ENCODE peak calls at places on chromosome 19, in four cellular contexts. One of them, this sample, is unnamed.

GRCh38 chr19:4829001-4829712 is 2.4 kb downstream of the TICAM1 start:
- DNase-seq in transverse colon: peak; percentile 59
- DNase-seq in sigmoid colon: no peak
- DNase-seq in SK-N-SH: no peak
- DNase-seq in this sample: no peak

GRCh38 chr19:35349614-35350521 is 2.2 kb downstream of the FFAR1 start:
- DNase-seq in sigmoid colon: peak; percentile 57
- DNase-seq in transverse colon: no peak
- DNase-seq in SK-N-SH: no peak
- DNase-seq in this sample: peak; percentile 19

GRCh38 chr19:18719541-18719940 is 36.1 kb downstream of the CRTC1 start:
- DNase-seq in sigmoid colon: no peak
- DNase-seq in transverse colon: no peak
- DNase-seq in SK-N-SH: peak; percentile 80
- DNase-seq in this sample: no peak

GRCh38 chr19:3135961-3136683 is at the start of gene GNA15:
- DNase-seq in sigmoid colon: no peak
- DNase-seq in SK-N-SH: no peak
- DNase-seq in transverse colon: peak; percentile 62
- DNase-seq in this sample: no peak

GRCh38 chr19:35860818-35861639 is 4.3 kb downstream of the KIRREL2 start:
- DNase-seq in sigmoid colon: no peak
- DNase-seq in SK-N-SH: no peak
- DNase-seq in transverse colon: no peak
- DNase-seq in this sample: no peak

GRCh38 chr19:19670070-19670551 is 1.5 kb downstream of the ZNF101 start:
- DNase-seq in sigmoid colon: no peak
- DNase-seq in SK-N-SH: no peak
- DNase-seq in transverse colon: no peak
- DNase-seq in this sample: no peak

GRCh38 chr19:37078717-37079032 is 442 bp downstream of the ZNF420 start:
- DNase-seq in SK-N-SH: no peak
- DNase-seq in sigmoid colon: no peak
- DNase-seq in transverse colon: no peak
- DNase-seq in this sample: no peak

GRCh38 chr19:18140473-18140872 is 12.5 kb upstream of the PIK3R2 start:
- DNase-seq in sigmoid colon: no peak
- DNase-seq in transverse colon: no peak
- DNase-seq in SK-N-SH: no peak
- DNase-seq in this sample: no peak

GRCh38 chr19:1251233-1251502 is 2.8 kb downstream of the MIDN start:
- DNase-seq in SK-N-SH: peak; percentile 62
- DNase-seq in sigmoid colon: no peak
- DNase-seq in transverse colon: peak; percentile 82
- DNase-seq in this sample: no peak

GRCh38 chr19:49359851-49360845 is 2.1 kb downstream of the TEAD2 start:
- DNase-seq in SK-N-SH: no peak
- DNase-seq in sigmoid colon: no peak
- DNase-seq in transverse colon: no peak
- DNase-seq in this sample: no peak

GRCh38 chr19:9494096-9494495 is 4.3 kb downstream of the ZNF560 start:
- DNase-seq in sigmoid colon: no peak
- DNase-seq in SK-N-SH: no peak
- DNase-seq in transverse colon: no peak
- DNase-seq in this sample: no peak

GRCh38 chr19:49497047-49497789 is 984 bp downstream of the RPS11 start:
- DNase-seq in transverse colon: peak; percentile 86
- DNase-seq in sigmoid colon: peak; percentile 81
- DNase-seq in SK-N-SH: peak; percentile 68
- DNase-seq in this sample: no peak

GRCh38 chr19:19010551-19010950 is 22.8 kb downstream of the SUGP2 start:
- DNase-seq in SK-N-SH: no peak
- DNase-seq in sigmoid colon: no peak
- DNase-seq in transverse colon: no peak
- DNase-seq in this sample: no peak

GRCh38 chr19:3606174-3606689 is 443 bp downstream of the TBXA2R start:
- DNase-seq in transverse colon: peak; percentile 80
- DNase-seq in sigmoid colon: peak; percentile 75
- DNase-seq in SK-N-SH: peak; percentile 78
- DNase-seq in this sample: peak; percentile 32

GRCh38 chr19:57813919-57814504 is 701 bp downstream of the ZNF552 start:
- DNase-seq in transverse colon: peak; percentile 50
- DNase-seq in SK-N-SH: no peak
- DNase-seq in sigmoid colon: no peak
- DNase-seq in this sample: no peak

GRCh38 chr19:2648099-2648498 is 54.4 kb downstream of the GNG7 start:
- DNase-seq in transverse colon: no peak
- DNase-seq in sigmoid colon: no peak
- DNase-seq in SK-N-SH: no peak
- DNase-seq in this sample: no peak

GRCh38 chr19:35901854-35902661 is at the start of gene HCST:
- DNase-seq in sigmoid colon: no peak
- DNase-seq in transverse colon: peak; percentile 30
- DNase-seq in SK-N-SH: no peak
- DNase-seq in this sample: no peak

GRCh38 chr19:35015576-35016351 is 14.5 kb upstream of the SCN1B start:
- DNase-seq in sigmoid colon: peak; percentile 76
- DNase-seq in transverse colon: no peak
- DNase-seq in SK-N-SH: peak; percentile 23
- DNase-seq in this sample: no peak

GRCh38 chr19:40928859-40929258 is 46.8 kb upstream of the CYP2A7 start:
- DNase-seq in SK-N-SH: no peak
- DNase-seq in transverse colon: no peak
- DNase-seq in sigmoid colon: no peak
- DNase-seq in this sample: no peak

GRCh38 chr19:19514881-19515763 is at the start of gene TSSK6:
- DNase-seq in sigmoid colon: no peak
- DNase-seq in SK-N-SH: no peak
- DNase-seq in transverse colon: no peak
- DNase-seq in this sample: peak; percentile 62

GRCh38 chr19:18507021-18507726 is 14.7 kb downstream of the ELL start:
- DNase-seq in sigmoid colon: no peak
- DNase-seq in SK-N-SH: peak; percentile 57
- DNase-seq in transverse colon: peak; percentile 63
- DNase-seq in this sample: no peak

GRCh38 chr19:28130066-28130511 is 1082.9 kb downstream of the UQCRFS1 start:
- DNase-seq in sigmoid colon: no peak
- DNase-seq in transverse colon: no peak
- DNase-seq in SK-N-SH: no peak
- DNase-seq in this sample: no peak

GRCh38 chr19:11797491-11797890 is 832 bp upstream of the ZNF491 start:
- DNase-seq in transverse colon: peak; percentile 92
- DNase-seq in sigmoid colon: peak; percentile 94
- DNase-seq in SK-N-SH: peak; percentile 86
- DNase-seq in this sample: peak; percentile 91
- H3K4me3 ChIP-seq in transverse colon: peak overlapping the region; percentile 67
- H3K4me3 ChIP-seq in sigmoid colon: no peak overlapping the region
- H3K4me3 ChIP-seq in SK-N-SH: no peak overlapping the region
- H3K4me3 ChIP-seq in this sample: no peak overlapping the region

GRCh38 chr19:8473652-8474476 is 28.6 kb downstream of the PRAM1 start:
- DNase-seq in sigmoid colon: no peak
- DNase-seq in SK-N-SH: no peak
- DNase-seq in transverse colon: no peak
- DNase-seq in this sample: no peak
- TF ChIP-seq EP300 in sigmoid colon: no peak
- TF ChIP-seq EP300 in SK-N-SH: no peak
- TF ChIP-seq EP300 in transverse colon: no peak
- TF ChIP-seq EP300 in this sample: no peak

DNA sequence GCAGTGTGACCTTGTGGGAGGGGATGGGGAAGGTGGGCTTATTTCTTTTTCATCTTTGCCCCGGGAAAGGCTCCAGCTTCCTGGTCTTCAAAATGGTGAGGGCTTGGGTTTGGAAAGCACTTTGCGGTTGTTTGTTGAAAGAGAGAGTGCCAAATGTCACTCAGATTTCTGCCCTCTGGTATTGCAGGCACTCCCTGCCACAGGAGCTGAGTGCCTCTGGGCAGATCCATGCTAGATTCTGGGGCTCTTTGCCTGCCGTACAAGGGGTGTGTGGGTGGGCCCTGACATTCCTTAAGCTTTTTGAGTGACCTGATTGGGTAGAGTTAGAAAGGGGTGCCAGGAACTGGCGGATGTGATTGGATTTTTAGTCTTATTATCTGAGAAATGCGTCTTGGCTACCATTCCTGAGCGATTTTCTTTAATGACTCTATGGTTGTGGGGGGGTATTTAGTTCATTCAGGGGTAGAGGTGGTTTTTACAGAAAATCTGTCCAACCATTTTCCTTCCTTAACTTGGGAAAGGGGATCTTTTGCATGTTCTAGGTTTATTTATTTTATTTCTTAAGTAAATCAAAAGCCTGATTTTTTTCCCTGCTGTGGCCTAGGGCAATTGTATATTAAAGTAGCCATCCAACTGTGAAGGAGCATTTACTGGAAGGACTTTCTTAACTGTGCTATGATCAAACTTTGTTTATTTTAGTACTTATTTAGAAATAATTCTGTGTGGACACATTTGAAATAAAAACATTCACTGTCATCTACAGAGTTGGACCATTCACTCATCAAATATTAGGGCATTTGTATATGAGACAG is 3.2 kb downstream of the ARHGAP35 start:
- DNase-seq in sigmoid colon: peak; percentile 60
- DNase-seq in transverse colon: no peak
- DNase-seq in SK-N-SH: peak; percentile 47
- DNase-seq in this sample: no peak
- H3K4me1 ChIP-seq in sigmoid colon: peaks cover 64% of the 10 kb centered on the region
- H3K4me1 ChIP-seq in transverse colon: peaks cover 30% of the 10 kb centered on the region
- H3K4me1 ChIP-seq in SK-N-SH: peaks cover 23% of the 10 kb centered on the region
- H3K4me1 ChIP-seq in this sample: peaks cover 16% of the 10 kb centered on the region

GRCh38 chr19:39679791-39680168 is 24.1 kb downstream of the LGALS16 start:
- DNase-seq in transverse colon: no peak
- DNase-seq in sigmoid colon: no peak
- DNase-seq in SK-N-SH: no peak
- DNase-seq in this sample: no peak
- H3K4me3 ChIP-seq in transverse colon: no peak overlapping the region
- H3K4me3 ChIP-seq in sigmoid colon: no peak overlapping the region
- H3K4me3 ChIP-seq in SK-N-SH: no peak overlapping the region
- H3K4me3 ChIP-seq in this sample: no peak overlapping the region

GRCh38 chr19:55042344-55042678 is 4.2 kb upstream of the GP6 start:
- DNase-seq in sigmoid colon: no peak
- DNase-seq in SK-N-SH: no peak
- DNase-seq in transverse colon: no peak
- DNase-seq in this sample: no peak

GRCh38 chr19:55044286-55044685 is 6.2 kb upstream of the GP6 start:
- DNase-seq in transverse colon: no peak
- DNase-seq in sigmoid colon: peak; percentile 25
- DNase-seq in SK-N-SH: no peak
- DNase-seq in this sample: no peak

GRCh38 chr19:55042688-55043087 is 4.6 kb upstream of the GP6 start:
- DNase-seq in transverse colon: no peak
- DNase-seq in sigmoid colon: no peak
- DNase-seq in SK-N-SH: no peak
- DNase-seq in this sample: no peak

GRCh38 chr19:55041244-55041626 is 3.2 kb upstream of the GP6 start:
- DNase-seq in SK-N-SH: no peak
- DNase-seq in transverse colon: no peak
- DNase-seq in sigmoid colon: no peak
- DNase-seq in this sample: no peak

GRCh38 chr19:55041627-55042343 is 3.7 kb upstream of the GP6 start:
- DNase-seq in sigmoid colon: no peak
- DNase-seq in SK-N-SH: no peak
- DNase-seq in transverse colon: no peak
- DNase-seq in this sample: no peak
- TF ChIP-seq EP300 in sigmoid colon: no peak
- TF ChIP-seq EP300 in SK-N-SH: no peak
- TF ChIP-seq EP300 in transverse colon: no peak
- TF ChIP-seq EP300 in this sample: no peak

GRCh38 chr19:45645068-45645630 is 6.0 kb upstream of the EML2 start:
- DNase-seq in SK-N-SH: no peak
- DNase-seq in transverse colon: no peak
- DNase-seq in sigmoid colon: peak; percentile 67
- DNase-seq in this sample: no peak

GRCh38 chr19:45645631-45646344 is 6.6 kb upstream of the EML2 start:
- DNase-seq in transverse colon: peak; percentile 85
- DNase-seq in sigmoid colon: peak; percentile 86
- DNase-seq in SK-N-SH: peak; percentile 97
- DNase-seq in this sample: peak; percentile 49

GRCh38 chr19:45643024-45643926 is 4.1 kb upstream of the EML2 start:
- DNase-seq in SK-N-SH: peak; percentile 94
- DNase-seq in sigmoid colon: peak; percentile 86
- DNase-seq in transverse colon: peak; percentile 92
- DNase-seq in this sample: peak; percentile 89

GRCh38 chr19:45646345-45646698 is 7.1 kb upstream of the EML2 start:
- DNase-seq in transverse colon: no peak
- DNase-seq in SK-N-SH: no peak
- DNase-seq in sigmoid colon: no peak
- DNase-seq in this sample: no peak

GRCh38 chr19:45643927-45644771 is 5.0 kb upstream of the EML2 start:
- DNase-seq in SK-N-SH: peak; percentile 34
- DNase-seq in sigmoid colon: no peak
- DNase-seq in transverse colon: no peak
- DNase-seq in this sample: no peak
- H3K4me1 ChIP-seq in SK-N-SH: peaks cover 6% of the 10 kb centered on the region
- H3K4me1 ChIP-seq in sigmoid colon: peaks cover 29% of the 10 kb centered on the region
- H3K4me1 ChIP-seq in transverse colon: no peaks in the 10 kb centered on the region
- H3K4me1 ChIP-seq in this sample: peaks cover 4% of the 10 kb centered on the region

GRCh38 chr19:10817291-10818038 is 18.5 kb downstream of the TMED1 start:
- DNase-seq in SK-N-SH: peak; percentile 88
- DNase-seq in sigmoid colon: peak; percentile 90
- DNase-seq in transverse colon: peak; percentile 51
- DNase-seq in this sample: peak; percentile 80
- H3K4me3 ChIP-seq in SK-N-SH: peak overlapping the region; percentile 33
- H3K4me3 ChIP-seq in sigmoid colon: no peak overlapping the region
- H3K4me3 ChIP-seq in transverse colon: peak overlapping the region; percentile 35
- H3K4me3 ChIP-seq in this sample: peak overlapping the region; percentile 30